ENCODE peak calls at places on chromosomes 16 and 17, in eight cellular contexts. U is adrenal gland, O is breast epithelium, E is colonic mucosa, B is psoas muscle, W is heart right ventricle, R is uterus, L is transverse colon. Y is an unnamed sample.

GRCh38 chr17:81608082-81608481 is 28.8 kb downstream of the NPLOC4 start:
- DNase-seq in U (no peak), O (no peak), E (no peak), B (no peak), W (no peak), R (no peak), L (no peak), Y (no peak)

GRCh38 chr16:72859581-72859980 is 188.3 kb downstream of the ZFHX3 start:
- DNase-seq in U (no peak), O (no peak), E (no peak), B (no peak), W (no peak), R (no peak), L (no peak), Y (no peak)

GRCh38 chr16:49932943-49933342 is 77.0 kb upstream of the ZNF423 start:
- DNase-seq in U (no peak), O (no peak), E (no peak), B (no peak), W (no peak), R (peak), L (no peak), Y (peak)

GRCh38 chr16:88971371-88972097 is 5.5 kb downstream of the CBFA2T3 start:
- DNase-seq in U (no peak), O (no peak), E (no peak), B (peak), W (peak), R (no peak), L (peak), Y (no peak)

GRCh38 chr16:23061669-23062068 is 87.6 kb downstream of the USP31 start:
- DNase-seq in U (no peak), O (no peak), E (no peak), B (no peak), W (no peak), R (no peak), L (no peak), Y (no peak)

GRCh38 chr16:85616608-85617311 is 3.6 kb downstream of the GSE1 start:
- DNase-seq in U (peak), O (no peak), E (peak), B (peak), W (peak), R (peak), L (peak), Y (no peak)

GRCh38 chr16:57992084-57992483 is 8.4 kb downstream of the ZNF319 start:
- DNase-seq in U (no peak), O (no peak), E (no peak), B (peak), W (no peak), R (no peak), L (no peak), Y (no peak)

GRCh38 chr17:42276609-42277341 is 584 bp upstream of the STAT5B start:
- DNase-seq in U (peak), O (no peak), E (peak), B (peak), W (peak), R (peak), L (peak), Y (no peak)

GRCh38 chr17:61366715-61367413 is 32.8 kb upstream of the TBX2 start:
- DNase-seq in U (no peak), O (no peak), E (no peak), B (no peak), W (peak), R (no peak), L (no peak), Y (no peak)

GRCh38 chr17:21375757-21376584 is at the start of gene KCNJ12:
- DNase-seq in U (no peak), O (no peak), E (no peak), B (peak), W (peak), R (no peak), L (peak), Y (no peak)

GRCh38 chr17:40341808-40342574 is 22.5 kb downstream of the GJD3 start:
- DNase-seq in U (peak), O (peak), E (peak), B (peak), W (peak), R (peak), L (peak), Y (peak)

GRCh38 chr17:59769891-59770290 is 62.4 kb downstream of the VMP1 start:
- DNase-seq in U (no peak), O (no peak), E (no peak), B (no peak), W (no peak), R (no peak), L (no peak), Y (no peak)

GRCh38 chr16:57446530-57447141 is 549 bp downstream of the CIAPIN1 start:
- DNase-seq in U (peak), O (no peak), E (peak), B (peak), W (no peak), R (no peak), L (peak), Y (no peak)

GRCh38 chr16:55367301-55367745 is 43.3 kb downstream of the IRX6 start:
- DNase-seq in U (no peak), O (no peak), E (no peak), B (no peak), W (no peak), R (no peak), L (no peak), Y (no peak)

GRCh38 chr17:62929320-62929719 is 36.7 kb upstream of the TANC2 start:
- DNase-seq in U (no peak), O (no peak), E (no peak), B (no peak), W (no peak), R (no peak), L (no peak), Y (no peak)

GRCh38 chr17:19726615-19727376 is 10.4 kb upstream of the SLC47A2 start:
- DNase-seq in U (no peak), O (no peak), E (no peak), B (no peak), W (no peak), R (no peak), L (no peak), Y (no peak)

GRCh38 chr16:78099372-78100161 is at the start of gene WWOX:
- DNase-seq in U (peak), O (peak), E (peak), B (peak), W (peak), R (peak), L (peak), Y (peak)

GRCh38 chr16:2753523-2754020 is 1.1 kb downstream of the SRRM2 start:
- DNase-seq in U (no peak), O (no peak), E (no peak), B (no peak), W (no peak), R (no peak), L (no peak), Y (no peak)

GRCh38 chr17:14474591-14474990 is 173.7 kb downstream of the HS3ST3B1 start:
- DNase-seq in U (no peak), O (no peak), E (no peak), B (no peak), W (no peak), R (no peak), L (no peak), Y (no peak)

GRCh38 chr16:87468550-87468949 is 24.3 kb downstream of the ZCCHC14 start:
- DNase-seq in U (no peak), O (no peak), E (no peak), B (no peak), W (no peak), R (no peak), L (no peak), Y (no peak)

GRCh38 chr16:87466975-87467501 is 25.8 kb downstream of the ZCCHC14 start:
- DNase-seq in U (no peak), O (no peak), E (no peak), B (no peak), W (no peak), R (no peak), L (no peak), Y (no peak)

GRCh38 chr16:87463722-87464690 is 28.8 kb downstream of the ZCCHC14 start:
- DNase-seq in U (peak), O (no peak), E (no peak), B (no peak), W (no peak), R (no peak), L (peak), Y (no peak)

GRCh38 chr16:87464691-87465300 is 28.0 kb downstream of the ZCCHC14 start:
- DNase-seq in U (peak), O (no peak), E (peak), B (peak), W (peak), R (peak), L (peak), Y (peak)

GRCh38 chr16:87465306-87465705 is 27.5 kb downstream of the ZCCHC14 start:
- DNase-seq in U (peak), O (peak), E (peak), B (peak), W (peak), R (peak), L (peak), Y (peak)
- H3K27ac ChIP-seq in U (peak), O (peak), E (peak), B (peak), W (peak), R (peak), L (peak), Y (peak)

GRCh38 chr17:9115446-9116265 is 94.3 kb downstream of the NTN1 start:
- DNase-seq in U (peak), O (no peak), E (peak), B (peak), W (peak), R (peak), L (peak), Y (no peak)
- H3K4me3 ChIP-seq in U (no peak), O (peak), E (peak), B (peak), W (peak), R (peak), L (peak), Y (peak)

GRCh38 chr17:45271603-45272002 is 9.7 kb upstream of the SPATA32 start:
- DNase-seq in U (no peak), O (no peak), E (no peak), B (peak), W (no peak), R (no peak), L (no peak), Y (no peak)

GRCh38 chr17:45273551-45273957 is 11.7 kb upstream of the SPATA32 start:
- DNase-seq in U (no peak), O (no peak), E (no peak), B (peak), W (no peak), R (no peak), L (no peak), Y (no peak)

GRCh38 chr17:45269912-45270311 is 8.0 kb upstream of the SPATA32 start:
- DNase-seq in U (no peak), O (no peak), E (no peak), B (no peak), W (no peak), R (no peak), L (no peak), Y (no peak)

GRCh38 chr17:45274033-45274432 is 12.1 kb upstream of the SPATA32 start:
- DNase-seq in U (no peak), O (no peak), E (no peak), B (peak), W (no peak), R (no peak), L (no peak), Y (no peak)

GRCh38 chr17:45270828-45271418 is 9.0 kb upstream of the SPATA32 start:
- DNase-seq in U (no peak), O (no peak), E (no peak), B (peak), W (no peak), R (no peak), L (no peak), Y (no peak)
- TF ChIP-seq CTCF in U (peak), O (no peak), E (peak), B (peak), W (peak), R (no peak), L (peak), Y (no peak)

DNA sequence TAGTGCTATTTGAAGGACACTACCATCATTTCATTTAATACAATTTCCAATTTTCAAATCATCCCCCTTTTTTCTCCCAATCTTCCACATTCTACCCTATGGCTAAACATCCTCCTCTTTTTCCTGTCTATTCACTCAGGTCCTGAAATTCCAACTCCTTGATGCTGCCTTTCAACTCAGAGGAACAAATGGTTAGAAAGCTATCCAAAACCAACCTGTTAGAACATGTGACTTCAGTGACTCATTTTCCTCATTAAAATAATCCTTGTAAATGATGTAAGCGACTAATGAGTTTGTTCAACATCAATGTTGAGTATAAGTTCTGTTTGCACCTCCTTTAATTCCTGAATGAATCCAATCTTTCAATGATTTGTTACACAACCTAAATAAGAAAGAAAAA is 5.5 kb downstream of the PSMD12 start:
- DNase-seq in U (no peak), O (no peak), E (no peak), B (no peak), W (no peak), R (no peak), L (no peak), Y (no peak)
- H3K27ac ChIP-seq in U (peak), O (no peak), E (no peak), B (peak), W (no peak), R (no peak), L (no peak), Y (no peak)